ENCODE peak calls at places on chromosome 3, in four cellular contexts. N is H9; J is activated CD8-positive, alpha-beta memory T cell treated with anti-CD3 and anti-CD28 coated beads, Interleukin-2, amount 10 ng/mL, durations not matched to agents 7 days and 5 days; Z is HTR-8/SVneo. H is an unnamed sample.

GRCh38 chr3:147939425-147940196 is 530.4 kb downstream of the ZIC1 start:
- DNase-seq in N (no peak), J (no peak), Z (no peak), H (no peak)

GRCh38 chr3:78905700-78906099 is 862.1 kb downstream of the ROBO1 start:
- DNase-seq in N (no peak), J (no peak), Z (no peak), H (no peak)

GRCh38 chr3:81406318-81406717 is 355.1 kb downstream of the GBE1 start:
- DNase-seq in N (no peak), J (no peak), Z (no peak), H (no peak)

GRCh38 chr3:129276385-129276784 is 2.3 kb upstream of the HMCES start:
- DNase-seq in N (no peak), J (peak; percentile 55), Z (no peak), H (no peak)

GRCh38 chr3:144821583-144821982 is 850.0 kb downstream of the DIPK2A start:
- DNase-seq in N (no peak), J (no peak), Z (no peak), H (no peak)

GRCh38 chr3:49876567-49876966 is 6.9 kb upstream of the CAMKV start:
- DNase-seq in N (no peak), J (no peak), Z (no peak), H (no peak)

GRCh38 chr3:139670196-139670595 is 7.6 kb downstream of the NMNAT3 start:
- DNase-seq in N (no peak), J (no peak), Z (no peak), H (no peak)

GRCh38 chr3:180252683-180253082 is 215.9 kb upstream of the PEX5L start:
- DNase-seq in N (no peak), J (no peak), Z (no peak), H (no peak)

GRCh38 chr3:172170841-172171240 is 131.5 kb downstream of the FNDC3B start:
- DNase-seq in N (no peak), J (no peak), Z (no peak), H (no peak)

GRCh38 chr3:147651107-147651506 is 241.9 kb downstream of the ZIC1 start:
- DNase-seq in N (no peak), J (no peak), Z (no peak), H (no peak)

H was measured in esophagus muscularis mucosa.